ENCODE peak calls at places on chromosomes 3 and 15, in five cellular contexts. W is GM23338, H is MM.1S, X is left ventricle myocardium inferior, N is esophagus squamous epithelium. O is an unnamed sample.

GRCh38 chr15:86082619-86083377 is 3.1 kb downstream of the AGBL1 start:
- DNase-seq in W (no peak), H (no peak), X (no peak), N (no peak), O (no peak)

GRCh38 chr15:78455749-78456148 is 17.7 kb downstream of the IREB2 start:
- DNase-seq in W (no peak), H (no peak), X (no peak), N (no peak), O (no peak)

GRCh38 chr3:171553085-171553484 is 92.9 kb upstream of the TNIK start:
- DNase-seq in W (no peak), H (no peak), X (no peak), N (no peak), O (no peak)

GRCh38 chr3:72241525-72241924 is 456.6 kb upstream of the PROK2 start:
- DNase-seq in W (no peak), H (no peak), X (no peak), N (no peak), O (no peak)

GRCh38 chr15:63967616-63968015 is 78.7 kb downstream of the DAPK2 start:
- DNase-seq in W (no peak), H (no peak), X (no peak), N (no peak), O (no peak)

GRCh38 chr3:150252462-150252861 is 155.6 kb upstream of the TSC22D2 start:
- DNase-seq in W (no peak), H (no peak), X (no peak), N (no peak), O (no peak)

GRCh38 chr3:111164621-111165020 is 93.0 kb downstream of the NECTIN3 start:
- DNase-seq in W (no peak), H (no peak), X (no peak), N (no peak), O (no peak)

GRCh38 chr3:110971010-110971585 is 100.5 kb upstream of the NECTIN3 start:
- DNase-seq in W (no peak), H (no peak), X (no peak), N (no peak), O (no peak)

GRCh38 chr15:81098349-81098748 is 35.7 kb upstream of the CFAP161 start:
- DNase-seq in W (no peak), H (no peak), X (no peak), N (no peak), O (no peak)

GRCh38 chr3:154175041-154175440 is 53.9 kb downstream of the ARHGEF26 start:
- DNase-seq in W (peak; percentile 36), H (no peak), X (no peak), N (no peak), O (no peak)

GRCh38 chr3:60215952-60216351 is 1035.3 kb downstream of the FHIT start:
- DNase-seq in W (no peak), H (no peak), X (no peak), N (no peak), O (no peak)

GRCh38 chr15:41866263-41866703 is 27.6 kb downstream of the SPTBN5 start:
- DNase-seq in W (no peak), H (no peak), X (no peak), N (no peak), O (no peak)

GRCh38 chr15:92376109-92376508 is 17.6 kb upstream of the ST8SIA2 start:
- DNase-seq in W (no peak), H (no peak), X (no peak), N (no peak), O (no peak)

GRCh38 chr3:186526256-186526606 is 17.9 kb downstream of the CRYGS start:
- DNase-seq in W (no peak), H (no peak), X (no peak), N (no peak), O (no peak)

GRCh38 chr15:64931381-64931780 is 19.7 kb downstream of the ANKDD1A start:
- DNase-seq in W (no peak), H (no peak), X (no peak), N (no peak), O (no peak)

GRCh38 chr15:83410532-83410931 is 36.6 kb upstream of the SH3GL3 start:
- DNase-seq in W (no peak), H (no peak), X (no peak), N (no peak), O (no peak)

GRCh38 chr3:192409203-192409837 is 318.0 kb downstream of the FGF12 start:
- DNase-seq in W (peak; percentile 72), H (peak; percentile 77), X (peak; percentile 45), N (no peak), O (peak; percentile 26)

GRCh38 chr3:72753495-72753894 is 94.8 kb downstream of the SHQ1 start:
- DNase-seq in W (no peak), H (no peak), X (no peak), N (no peak), O (no peak)

GRCh38 chr3:173617490-173617889 is 219.9 kb downstream of the NLGN1 start:
- DNase-seq in W (no peak), H (no peak), X (peak; percentile 58), N (no peak), O (no peak)

GRCh38 chr3:46675843-46676567 is 17.5 kb downstream of the ALS2CL start:
- DNase-seq in W (no peak), H (peak; percentile 17), X (peak; percentile 12), N (no peak), O (no peak)

GRCh38 chr3:37997791-37998370 is 7.3 kb downstream of the VILL start:
- DNase-seq in W (no peak), H (no peak), X (no peak), N (no peak), O (no peak)

GRCh38 chr3:16379838-16380237 is 114.8 kb downstream of the OXNAD1 start:
- DNase-seq in W (no peak), H (no peak), X (no peak), N (no peak), O (no peak)

GRCh38 chr3:140809326-140809725 is 131.5 kb downstream of the TRIM42 start:
- DNase-seq in W (no peak), H (no peak), X (no peak), N (no peak), O (no peak)

GRCh38 chr3:67526246-67526645 is 128.2 kb downstream of the SUCLG2 start:
- DNase-seq in W (no peak), H (no peak), X (no peak), N (no peak), O (peak; percentile 15)

GRCh38 chr3:134846943-134847342 is 51.9 kb downstream of the EPHB1 start:
- DNase-seq in W (peak; percentile 8), H (no peak), X (no peak), N (no peak), O (peak; percentile 86)
- H3K27ac ChIP-seq in W (no peak overlapping the region), H (no peak overlapping the region), X (no peak overlapping the region), N (no peak overlapping the region), O (peak overlapping the region; percentile 18)

GRCh38 chr15:91136386-91136923 is 36.4 kb downstream of the SV2B start:
- DNase-seq in W (no peak), H (no peak), X (no peak), N (no peak), O (no peak)

GRCh38 chr15:91140561-91140960 is 40.5 kb downstream of the SV2B start:
- DNase-seq in W (no peak), H (no peak), X (no peak), N (no peak), O (no peak)

GRCh38 chr15:91141102-91141501 is 41.0 kb downstream of the SV2B start:
- DNase-seq in W (no peak), H (no peak), X (no peak), N (no peak), O (no peak)

GRCh38 chr15:91146728-91147127 is 46.7 kb downstream of the SV2B start:
- DNase-seq in W (no peak), H (no peak), X (no peak), N (no peak), O (no peak)

GRCh38 chr15:91142097-91142744 is 42.2 kb downstream of the SV2B start:
- DNase-seq in W (peak; percentile 56), H (peak; percentile 32), X (no peak), N (no peak), O (peak; percentile 20)
- TF ChIP-seq CTCF in W (peak; percentile 55), H (peak; percentile 69), X (peak; percentile 55), N (peak; percentile 15), O (peak; percentile 55)

DNA sequence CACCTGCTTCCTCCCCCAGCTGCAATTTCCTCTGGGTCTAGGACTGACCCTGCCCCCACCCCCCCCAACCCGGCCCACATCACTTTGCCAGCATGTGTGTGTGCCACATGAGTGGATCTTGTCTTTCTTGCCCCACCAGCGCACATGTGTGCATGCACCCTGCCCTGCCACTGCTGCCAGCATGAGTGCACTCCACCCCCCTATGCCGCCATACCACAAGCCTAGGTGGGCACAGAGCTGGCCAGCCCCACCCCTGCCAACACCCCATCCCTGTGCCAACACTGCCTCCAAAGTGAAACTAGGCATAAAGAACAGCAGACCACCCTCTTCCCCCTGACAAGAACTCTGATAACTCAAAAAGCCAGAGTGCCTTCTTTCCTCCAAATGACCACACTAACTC is 296.3 kb upstream of the SGO1 start:
- DNase-seq in W (no peak), H (no peak), X (no peak), N (no peak), O (no peak)
- H3K27ac ChIP-seq in W (no peak overlapping the region), H (no peak overlapping the region), X (no peak overlapping the region), N (no peak overlapping the region), O (no peak overlapping the region)

GRCh38 chr3:184335661-184336483 is 1.5 kb upstream of the FAM131A start:
- DNase-seq in W (peak; percentile 93), H (peak; percentile 78), X (peak; percentile 89), N (peak; percentile 36), O (peak; percentile 76)
- TF ChIP-seq CTCF in W (peak; percentile 35), H (no peak), X (no peak), N (peak; percentile 11), O (no peak)

O was measured in RWPE1.